ENCODE peak calls at places on chromosomes 4 and X, in five cellular contexts. G is GM13976, E is choroid plexus epithelial cell, U is left ventricle myocardium inferior, L is lower lobe of right lung. I is an unnamed sample.

GRCh38 chr4:81352476-81352875 is 119.2 kb downstream of the RASGEF1B start:
- DNase-seq in G (no peak), E (peak), U (no peak), L (no peak), I (no peak)

GRCh38 chr4:16140520-16141249 is 56.9 kb upstream of the PROM1 start:
- DNase-seq in G (no peak), E (peak), U (no peak), L (no peak), I (no peak)

GRCh38 chr4:128787509-128788311 is 21.8 kb upstream of the JADE1 start:
- DNase-seq in G (no peak), E (peak), U (no peak), L (no peak), I (no peak)

GRCh38 chr4:138164218-138164617 is 77.9 kb downstream of the SLC7A11 start:
- DNase-seq in G (no peak), E (no peak), U (no peak), L (no peak), I (no peak)

GRCh38 chrX:40164751-40165150 is 67.0 kb upstream of the BCOR start:
- DNase-seq in G (no peak), E (no peak), U (no peak), L (no peak), I (no peak)

GRCh38 chr4:55393461-55394320 is 2.1 kb upstream of the TMEM165 start:
- DNase-seq in G (no peak), E (no peak), U (no peak), L (no peak), I (no peak)

GRCh38 chr4:36285784-36286480 is 4.5 kb downstream of the DTHD1 start:
- DNase-seq in G (peak), E (no peak), U (no peak), L (no peak), I (no peak)

GRCh38 chr4:26815199-26815598 is 45.4 kb upstream of the STIM2 start:
- DNase-seq in G (no peak), E (no peak), U (no peak), L (no peak), I (no peak)

GRCh38 chr4:152480356-152480755 is 55.5 kb downstream of the FBXW7 start:
- DNase-seq in G (no peak), E (no peak), U (no peak), L (no peak), I (no peak)

GRCh38 chrX:123830309-123830708 is 29.5 kb upstream of the XIAP start:
- DNase-seq in G (peak), E (peak), U (no peak), L (peak), I (no peak)

GRCh38 chrX:108557594-108557993 is 118.0 kb downstream of the COL4A5 start:
- DNase-seq in G (no peak), E (no peak), U (no peak), L (no peak), I (no peak)

GRCh38 chr4:8276358-8277240 is 7.0 kb downstream of the HTRA3 start:
- DNase-seq in G (no peak), E (peak), U (peak), L (no peak), I (no peak)

GRCh38 chrX:114472788-114473187 is 111.1 kb upstream of the HTR2C start:
- DNase-seq in G (no peak), E (no peak), U (no peak), L (no peak), I (no peak)

GRCh38 chrX:51332188-51332942 is at the start of gene NUDT10:
- DNase-seq in G (peak), E (peak), U (peak), L (peak), I (peak)

GRCh38 chrX:103442536-103442901 is 66.2 kb downstream of the BEX3 start:
- DNase-seq in G (no peak), E (peak), U (no peak), L (no peak), I (no peak)

GRCh38 chrX:155065035-155065734 is 5.8 kb downstream of the CMC4 start:
- DNase-seq in G (no peak), E (peak), U (no peak), L (no peak), I (no peak)

GRCh38 chr4:153651041-153651960 is 32.8 kb upstream of the TLR2 start:
- DNase-seq in G (no peak), E (peak), U (peak), L (peak), I (no peak)

GRCh38 chr4:168917150-168917779 is 92.8 kb downstream of the CBR4 start:
- DNase-seq in G (peak), E (peak), U (no peak), L (no peak), I (no peak)

GRCh38 chrX:132367984-132368383 is 120.9 kb downstream of the MBNL3 start:
- DNase-seq in G (no peak), E (no peak), U (no peak), L (no peak), I (no peak)

GRCh38 chr4:14446311-14446710 is 556.0 kb upstream of the CPEB2 start:
- DNase-seq in G (no peak), E (peak), U (no peak), L (no peak), I (no peak)

GRCh38 chrX:154695913-154696312 is 42.5 kb upstream of the CTAG2 start:
- DNase-seq in G (no peak), E (peak), U (no peak), L (no peak), I (no peak)

GRCh38 chr4:85607624-85608023 is 132.7 kb downstream of the ARHGAP24 start:
- DNase-seq in G (no peak), E (no peak), U (no peak), L (no peak), I (no peak)

GRCh38 chr4:113435893-113436292 is 325.6 kb downstream of the CAMK2D start:
- DNase-seq in G (no peak), E (peak), U (peak), L (no peak), I (no peak)

GRCh38 chr4:142656178-142656577 is 189.9 kb downstream of the INPP4B start:
- DNase-seq in G (no peak), E (peak), U (no peak), L (no peak), I (no peak)

GRCh38 chrX:86171366-86171765 is 23.1 kb downstream of the DACH2 start:
- DNase-seq in G (no peak), E (peak), U (no peak), L (no peak), I (no peak)
- TF ChIP-seq CTCF in G (peak), E (peak), U (peak), L (peak), I (peak)

GRCh38 chr4:1318488-1319213 is 28.4 kb upstream of the UVSSA start:
- DNase-seq in G (no peak), E (no peak), U (peak), L (peak), I (no peak)
- TF ChIP-seq CTCF in G (no peak), E (peak), U (peak), L (peak), I (peak)

GRCh38 chrX:21355831-21356230 is 18.4 kb upstream of the CNKSR2 start:
- DNase-seq in G (no peak), E (no peak), U (no peak), L (no peak), I (no peak)

DNA sequence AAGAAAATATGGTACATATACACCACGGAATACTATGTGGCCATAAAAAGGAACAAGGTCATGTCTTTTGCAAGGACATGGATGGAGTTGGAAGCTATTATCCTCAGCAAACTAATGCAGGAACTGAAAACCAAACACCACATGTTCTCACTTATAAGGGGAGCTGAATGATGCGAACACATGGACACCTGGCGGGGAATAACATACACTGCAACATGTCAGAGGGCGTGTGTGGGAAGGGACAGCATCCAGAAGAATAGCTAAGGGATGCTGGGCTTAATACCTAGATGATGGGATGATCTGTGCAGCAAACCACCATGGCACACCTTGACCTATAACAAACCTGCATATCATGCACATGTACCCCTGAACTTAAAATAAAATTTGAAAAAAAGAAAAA is 19.5 kb upstream of the CNKSR2 start:
- DNase-seq in G (no peak), E (no peak), U (no peak), L (no peak), I (no peak)
- TF ChIP-seq CTCF in G (no peak), E (no peak), U (no peak), L (no peak), I (no peak)

GRCh38 chr4:7157140-7157488 is 35.2 kb upstream of the SORCS2 start:
- DNase-seq in G (no peak), E (no peak), U (no peak), L (no peak), I (no peak)
- TF ChIP-seq CTCF in G (no peak), E (no peak), U (no peak), L (no peak), I (no peak)

DNA sequence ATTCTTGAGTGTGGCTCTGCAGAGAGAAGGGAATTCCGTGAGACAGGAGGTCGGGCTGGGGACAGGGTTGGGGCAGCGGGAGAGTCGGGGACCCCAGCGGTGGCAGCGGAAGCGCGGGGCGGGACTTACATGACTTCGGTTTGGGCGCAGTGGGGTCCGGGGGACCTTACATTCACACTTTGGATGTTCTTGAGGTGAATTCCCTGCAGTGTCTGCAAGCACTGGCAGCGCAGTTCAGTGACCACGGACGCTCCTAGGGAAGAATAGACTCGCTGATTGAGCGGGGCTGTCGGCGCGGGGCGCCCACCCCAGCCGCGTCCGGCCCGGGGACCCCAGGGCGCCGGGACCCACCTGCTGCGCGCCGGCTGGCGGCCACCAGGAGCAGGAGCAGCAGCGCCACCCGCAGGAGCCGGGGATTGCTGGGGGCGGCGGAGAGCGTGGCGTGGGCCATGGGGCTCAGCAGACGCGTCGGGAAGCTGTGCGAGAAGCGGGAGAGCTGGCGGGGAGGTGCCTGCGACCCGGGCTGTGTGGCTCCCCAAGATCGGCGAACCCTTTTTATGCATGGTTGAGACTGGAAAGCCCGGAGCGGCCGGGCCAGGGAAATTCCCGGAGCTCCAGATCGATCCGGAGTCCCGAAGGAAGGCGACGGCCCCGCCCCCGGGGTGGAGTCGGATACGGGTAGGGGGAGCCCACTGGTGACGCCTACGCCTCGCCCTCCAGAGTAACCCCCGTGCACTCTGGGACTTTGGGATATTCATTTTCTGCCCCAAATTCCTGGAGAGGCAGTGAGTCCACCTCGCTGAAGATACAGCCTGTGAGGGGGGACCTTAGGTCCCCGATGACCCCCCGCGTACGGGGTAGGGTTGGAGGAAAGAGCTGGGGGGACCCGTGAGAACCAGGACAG is at the start of gene CXCL3:
- DNase-seq in G (peak), E (peak), U (peak), L (peak), I (peak)
- TF ChIP-seq CTCF in G (peak), E (peak), U (peak), L (peak), I (peak)

DNA sequence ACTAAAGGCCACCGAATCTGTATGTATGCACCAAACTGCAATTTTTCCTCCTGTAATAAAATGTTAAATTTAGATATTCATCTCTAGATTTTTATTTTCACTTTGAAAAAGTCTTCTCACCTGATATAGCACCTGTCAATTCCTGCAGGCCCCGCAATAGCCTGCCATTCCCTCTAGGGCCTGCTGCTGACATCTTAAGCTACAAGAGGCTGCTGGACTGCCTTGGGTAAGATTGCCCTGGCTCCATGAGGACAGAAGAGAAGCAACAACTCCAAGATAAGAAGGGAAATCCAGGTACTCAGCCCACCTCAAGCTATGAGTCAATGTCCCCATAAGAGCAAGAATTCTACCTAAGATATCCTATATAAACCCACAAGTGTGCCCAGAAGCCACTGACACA is 230.2 kb upstream of the AGTR2 start:
- DNase-seq in G (peak), E (no peak), U (no peak), L (no peak), I (no peak)
- TF ChIP-seq CTCF in G (no peak), E (no peak), U (no peak), L (no peak), I (no peak)

GRCh38 chr4:155367608-155368007 is 9.2 kb downstream of the MAP9 start:
- DNase-seq in G (no peak), E (no peak), U (no peak), L (no peak), I (no peak)

GRCh38 chr4:155376387-155377268 is at the start of gene MAP9:
- DNase-seq in G (peak), E (peak), U (peak), L (peak), I (peak)

GRCh38 chr4:155377281-155377680 is 516 bp upstream of the MAP9 start:
- DNase-seq in G (no peak), E (peak), U (no peak), L (no peak), I (no peak)

GRCh38 chr4:155371432-155372043 is 5.2 kb downstream of the MAP9 start:
- DNase-seq in G (no peak), E (peak), U (no peak), L (no peak), I (no peak)
- TF ChIP-seq CTCF in G (peak), E (peak), U (peak), L (peak), I (peak)

DNA sequence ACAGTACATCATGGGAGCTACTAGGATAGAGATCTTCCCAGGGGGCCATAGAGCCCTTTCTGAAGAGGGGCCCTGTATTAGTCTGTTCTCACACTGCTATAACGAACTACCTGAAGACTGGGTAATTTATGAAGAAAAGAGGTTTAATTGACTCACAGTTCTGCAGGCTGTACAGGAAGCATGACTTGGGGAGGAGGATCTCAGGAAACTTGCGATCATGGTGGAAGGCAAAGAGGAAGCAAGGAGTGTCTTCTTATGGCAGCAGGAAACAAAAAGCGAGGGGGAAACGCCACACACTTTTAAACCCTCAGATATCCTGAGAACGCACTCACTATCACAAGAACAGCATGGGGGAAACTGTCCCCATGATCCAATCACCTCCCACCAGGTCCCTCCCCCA is 4.2 kb upstream of the SLC9A6 start:
- DNase-seq in G (no peak), E (no peak), U (no peak), L (no peak), I (no peak)
- TF ChIP-seq CTCF in G (no peak), E (no peak), U (no peak), L (no peak), I (no peak)

DNA sequence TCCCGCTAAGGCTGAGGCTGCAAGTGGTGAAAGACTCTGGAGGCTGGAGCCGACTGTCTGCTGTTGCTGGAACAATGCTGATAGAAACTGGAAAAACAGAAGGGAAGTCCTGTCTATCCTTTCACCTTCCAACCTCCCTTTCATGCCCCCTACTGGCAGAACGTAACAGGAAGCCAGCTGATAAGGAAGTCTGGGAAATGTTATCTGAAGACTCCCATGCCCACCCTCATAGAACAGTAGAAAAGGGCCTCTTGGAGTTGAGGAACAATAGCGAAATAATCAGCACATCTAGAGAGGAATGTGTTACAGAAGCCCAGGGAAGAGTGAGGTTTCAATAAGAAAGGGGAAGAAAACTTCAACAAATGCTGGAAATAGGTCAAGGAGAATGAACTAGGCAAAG is 117.1 kb upstream of the DKK2 start:
- DNase-seq in G (no peak), E (peak), U (no peak), L (peak), I (no peak)
- TF ChIP-seq CTCF in G (peak), E (peak), U (no peak), L (peak), I (peak)

I was measured in neural crest cell.